ENCODE peak calls at places on chromosome 22, in six cellular contexts. One of them, this sample, is unnamed.

GRCh38 chr22:23233746-23234408 is 53.6 kb downstream of the BCR start:
- DNase-seq in iris pigment epithelial cell: peak; percentile 31
- DNase-seq in activated T-cell treated with anti-CD3 and anti-CD28 coated beads, Interleukin-2, amount 50 U/mL, for 1 hour: no peak
- DNase-seq in hepatic stellate cell: no peak
- DNase-seq in NCI-H187 treated with DMSO at 0.1 percent for 48 hours: no peak
- DNase-seq in activated T-helper 1 cell treated with anti-CD3 and anti-CD28 coated beads, Interleukin-12 subunit alpha, Interleukin-12 subunit beta, Interleukin-2, Interleukin-4 antibody, amounts not matched to agents 30 ng/mL and 10 ng/mL and 1 ng/mL, durations not matched to agents 14 hours and 24 hours and 36 hours: no peak
- DNase-seq in this sample: peak; percentile 57

GRCh38 chr22:36225333-36225922 is 13.9 kb downstream of the APOL2 start:
- DNase-seq in iris pigment epithelial cell: no peak
- DNase-seq in activated T-cell treated with anti-CD3 and anti-CD28 coated beads, Interleukin-2, amount 50 U/mL, for 1 hour: no peak
- DNase-seq in hepatic stellate cell: no peak
- DNase-seq in NCI-H187 treated with DMSO at 0.1 percent for 48 hours: no peak
- DNase-seq in activated T-helper 1 cell treated with anti-CD3 and anti-CD28 coated beads, Interleukin-12 subunit alpha, Interleukin-12 subunit beta, Interleukin-2, Interleukin-4 antibody, amounts not matched to agents 30 ng/mL and 10 ng/mL and 1 ng/mL, durations not matched to agents 14 hours and 24 hours and 36 hours: no peak
- DNase-seq in this sample: no peak

GRCh38 chr22:19786959-19787848 is 26.6 kb downstream of the TBX1 start:
- DNase-seq in iris pigment epithelial cell: no peak
- DNase-seq in activated T-cell treated with anti-CD3 and anti-CD28 coated beads, Interleukin-2, amount 50 U/mL, for 1 hour: no peak
- DNase-seq in hepatic stellate cell: no peak
- DNase-seq in NCI-H187 treated with DMSO at 0.1 percent for 48 hours: no peak
- DNase-seq in activated T-helper 1 cell treated with anti-CD3 and anti-CD28 coated beads, Interleukin-12 subunit alpha, Interleukin-12 subunit beta, Interleukin-2, Interleukin-4 antibody, amounts not matched to agents 30 ng/mL and 10 ng/mL and 1 ng/mL, durations not matched to agents 14 hours and 24 hours and 36 hours: no peak
- DNase-seq in this sample: no peak

GRCh38 chr22:44678980-44679647 is 22.9 kb upstream of the PRR5 start:
- DNase-seq in iris pigment epithelial cell: no peak
- DNase-seq in activated T-cell treated with anti-CD3 and anti-CD28 coated beads, Interleukin-2, amount 50 U/mL, for 1 hour: no peak
- DNase-seq in hepatic stellate cell: no peak
- DNase-seq in NCI-H187 treated with DMSO at 0.1 percent for 48 hours: no peak
- DNase-seq in activated T-helper 1 cell treated with anti-CD3 and anti-CD28 coated beads, Interleukin-12 subunit alpha, Interleukin-12 subunit beta, Interleukin-2, Interleukin-4 antibody, amounts not matched to agents 30 ng/mL and 10 ng/mL and 1 ng/mL, durations not matched to agents 14 hours and 24 hours and 36 hours: no peak
- DNase-seq in this sample: no peak

GRCh38 chr22:46070215-46070721 is 80.1 kb upstream of the PPARA start:
- DNase-seq in iris pigment epithelial cell: peak; percentile 47
- DNase-seq in activated T-cell treated with anti-CD3 and anti-CD28 coated beads, Interleukin-2, amount 50 U/mL, for 1 hour: no peak
- DNase-seq in hepatic stellate cell: no peak
- DNase-seq in NCI-H187 treated with DMSO at 0.1 percent for 48 hours: no peak
- DNase-seq in activated T-helper 1 cell treated with anti-CD3 and anti-CD28 coated beads, Interleukin-12 subunit alpha, Interleukin-12 subunit beta, Interleukin-2, Interleukin-4 antibody, amounts not matched to agents 30 ng/mL and 10 ng/mL and 1 ng/mL, durations not matched to agents 14 hours and 24 hours and 36 hours: peak; percentile 22
- DNase-seq in this sample: peak; percentile 46

GRCh38 chr22:39661842-39662676 is 91.5 kb downstream of the CACNA1I start:
- DNase-seq in iris pigment epithelial cell: no peak
- DNase-seq in activated T-cell treated with anti-CD3 and anti-CD28 coated beads, Interleukin-2, amount 50 U/mL, for 1 hour: peak; percentile 85
- DNase-seq in hepatic stellate cell: no peak
- DNase-seq in NCI-H187 treated with DMSO at 0.1 percent for 48 hours: no peak
- DNase-seq in activated T-helper 1 cell treated with anti-CD3 and anti-CD28 coated beads, Interleukin-12 subunit alpha, Interleukin-12 subunit beta, Interleukin-2, Interleukin-4 antibody, amounts not matched to agents 30 ng/mL and 10 ng/mL and 1 ng/mL, durations not matched to agents 14 hours and 24 hours and 36 hours: peak; percentile 68
- DNase-seq in this sample: no peak

GRCh38 chr22:32880906-32881596 is 79.5 kb downstream of the TIMP3 start:
- DNase-seq in iris pigment epithelial cell: peak; percentile 58
- DNase-seq in activated T-cell treated with anti-CD3 and anti-CD28 coated beads, Interleukin-2, amount 50 U/mL, for 1 hour: peak; percentile 18
- DNase-seq in hepatic stellate cell: peak; percentile 50
- DNase-seq in NCI-H187 treated with DMSO at 0.1 percent for 48 hours: no peak
- DNase-seq in activated T-helper 1 cell treated with anti-CD3 and anti-CD28 coated beads, Interleukin-12 subunit alpha, Interleukin-12 subunit beta, Interleukin-2, Interleukin-4 antibody, amounts not matched to agents 30 ng/mL and 10 ng/mL and 1 ng/mL, durations not matched to agents 14 hours and 24 hours and 36 hours: no peak
- DNase-seq in this sample: peak; percentile 6

GRCh38 chr22:20516399-20516798 is 9.0 kb downstream of the MED15 start:
- DNase-seq in iris pigment epithelial cell: no peak
- DNase-seq in activated T-cell treated with anti-CD3 and anti-CD28 coated beads, Interleukin-2, amount 50 U/mL, for 1 hour: no peak
- DNase-seq in hepatic stellate cell: no peak
- DNase-seq in NCI-H187 treated with DMSO at 0.1 percent for 48 hours: no peak
- DNase-seq in activated T-helper 1 cell treated with anti-CD3 and anti-CD28 coated beads, Interleukin-12 subunit alpha, Interleukin-12 subunit beta, Interleukin-2, Interleukin-4 antibody, amounts not matched to agents 30 ng/mL and 10 ng/mL and 1 ng/mL, durations not matched to agents 14 hours and 24 hours and 36 hours: no peak
- DNase-seq in this sample: no peak

GRCh38 chr22:28297504-28297903 is 378.4 kb upstream of the PITPNB start:
- DNase-seq in iris pigment epithelial cell: peak; percentile 17
- DNase-seq in activated T-cell treated with anti-CD3 and anti-CD28 coated beads, Interleukin-2, amount 50 U/mL, for 1 hour: no peak
- DNase-seq in hepatic stellate cell: no peak
- DNase-seq in NCI-H187 treated with DMSO at 0.1 percent for 48 hours: no peak
- DNase-seq in activated T-helper 1 cell treated with anti-CD3 and anti-CD28 coated beads, Interleukin-12 subunit alpha, Interleukin-12 subunit beta, Interleukin-2, Interleukin-4 antibody, amounts not matched to agents 30 ng/mL and 10 ng/mL and 1 ng/mL, durations not matched to agents 14 hours and 24 hours and 36 hours: no peak
- DNase-seq in this sample: no peak

GRCh38 chr22:38513063-38513462 is 7.0 kb upstream of the DDX17 start:
- DNase-seq in iris pigment epithelial cell: no peak
- DNase-seq in activated T-cell treated with anti-CD3 and anti-CD28 coated beads, Interleukin-2, amount 50 U/mL, for 1 hour: peak; percentile 39
- DNase-seq in hepatic stellate cell: no peak
- DNase-seq in NCI-H187 treated with DMSO at 0.1 percent for 48 hours: no peak
- DNase-seq in activated T-helper 1 cell treated with anti-CD3 and anti-CD28 coated beads, Interleukin-12 subunit alpha, Interleukin-12 subunit beta, Interleukin-2, Interleukin-4 antibody, amounts not matched to agents 30 ng/mL and 10 ng/mL and 1 ng/mL, durations not matched to agents 14 hours and 24 hours and 36 hours: peak; percentile 38
- DNase-seq in this sample: no peak

GRCh38 chr22:37860796-37861421 is 11.7 kb downstream of the EIF3L start:
- DNase-seq in iris pigment epithelial cell: no peak
- DNase-seq in activated T-cell treated with anti-CD3 and anti-CD28 coated beads, Interleukin-2, amount 50 U/mL, for 1 hour: no peak
- DNase-seq in hepatic stellate cell: no peak
- DNase-seq in NCI-H187 treated with DMSO at 0.1 percent for 48 hours: no peak
- DNase-seq in activated T-helper 1 cell treated with anti-CD3 and anti-CD28 coated beads, Interleukin-12 subunit alpha, Interleukin-12 subunit beta, Interleukin-2, Interleukin-4 antibody, amounts not matched to agents 30 ng/mL and 10 ng/mL and 1 ng/mL, durations not matched to agents 14 hours and 24 hours and 36 hours: no peak
- DNase-seq in this sample: no peak

GRCh38 chr22:24512043-24512442 is 16.9 kb downstream of the UPB1 start:
- DNase-seq in iris pigment epithelial cell: no peak
- DNase-seq in activated T-cell treated with anti-CD3 and anti-CD28 coated beads, Interleukin-2, amount 50 U/mL, for 1 hour: no peak
- DNase-seq in hepatic stellate cell: no peak
- DNase-seq in NCI-H187 treated with DMSO at 0.1 percent for 48 hours: no peak
- DNase-seq in activated T-helper 1 cell treated with anti-CD3 and anti-CD28 coated beads, Interleukin-12 subunit alpha, Interleukin-12 subunit beta, Interleukin-2, Interleukin-4 antibody, amounts not matched to agents 30 ng/mL and 10 ng/mL and 1 ng/mL, durations not matched to agents 14 hours and 24 hours and 36 hours: no peak
- DNase-seq in this sample: no peak

This sample was measured in stimulated activated naive B cell treated with anti-CD40 and anti-IgM and Interleukin-4, amounts not matched to agents 10 μg/mL and 1 μg/mL and 100 μg/mL, for 72 hours.